ENCODE peak calls at places on chromosomes 4 and X, in four cellular contexts. L is breast epithelium, B is adipocyte, E is thoracic aorta. C is an unnamed sample.

GRCh38 chrX:74534569-74535038 is 79.8 kb downstream of the RLIM start:
- DNase-seq in E (no peak), B (peak; percentile 38), L (no peak), C (no peak)

GRCh38 chr4:122065149-122065548 is 87.0 kb upstream of the BLTP1 start:
- DNase-seq in B (no peak), E (no peak), L (no peak), C (no peak)

GRCh38 chrX:54923376-54923775 is 2.8 kb downstream of the TRO start:
- DNase-seq in B (no peak), L (no peak), E (no peak), C (no peak)

GRCh38 chrX:24479924-24480722 is 15.0 kb downstream of the PDK3 start:
- DNase-seq in E (no peak), B (no peak), L (peak; percentile 26), C (peak; percentile 77)

GRCh38 chr4:158783775-158784174 is 14.9 kb downstream of the FNIP2 start:
- DNase-seq in L (no peak), E (no peak), B (no peak), C (no peak)

GRCh38 chr4:25862411-25863346 is at the start of gene SEL1L3:
- DNase-seq in L (no peak), E (no peak), B (peak; percentile 67), C (peak; percentile 41)

GRCh38 chrX:9907645-9908387 is 59.3 kb upstream of the CLDN34 start:
- DNase-seq in B (peak; percentile 53), L (no peak), E (no peak), C (no peak)

GRCh38 chrX:18640686-18641085 is 31.2 kb downstream of the RS1 start:
- DNase-seq in B (no peak), E (no peak), L (no peak), C (no peak)

GRCh38 chrX:110311437-110312230 is 6.3 kb downstream of the AMMECR1 start:
- DNase-seq in E (no peak), L (no peak), B (no peak), C (no peak)

GRCh38 chr4:111406036-111406435 is 739.2 kb upstream of the FAM241A start:
- DNase-seq in E (no peak), B (peak; percentile 23), L (no peak), C (no peak)

GRCh38 chr4:48986654-48987164 is 634 bp downstream of the CWH43 start:
- DNase-seq in B (no peak), L (no peak), E (no peak), C (no peak)

GRCh38 chr4:102143433-102143832 is 201.8 kb downstream of the SLC39A8 start:
- DNase-seq in L (no peak), E (no peak), B (no peak), C (no peak)

GRCh38 chr4:10490996-10491395 is 33.8 kb upstream of the ZNF518B start:
- DNase-seq in E (no peak), B (no peak), L (no peak), C (no peak)

GRCh38 chr4:10492486-10492885 is 35.3 kb upstream of the ZNF518B start:
- DNase-seq in E (no peak), B (no peak), L (no peak), C (no peak)

GRCh38 chr4:10495651-10496050 is 38.4 kb upstream of the ZNF518B start:
- DNase-seq in E (no peak), B (no peak), L (no peak), C (no peak)

GRCh38 chr4:10491420-10491819 is 34.2 kb upstream of the ZNF518B start:
- DNase-seq in E (no peak), B (no peak), L (no peak), C (no peak)

DNA sequence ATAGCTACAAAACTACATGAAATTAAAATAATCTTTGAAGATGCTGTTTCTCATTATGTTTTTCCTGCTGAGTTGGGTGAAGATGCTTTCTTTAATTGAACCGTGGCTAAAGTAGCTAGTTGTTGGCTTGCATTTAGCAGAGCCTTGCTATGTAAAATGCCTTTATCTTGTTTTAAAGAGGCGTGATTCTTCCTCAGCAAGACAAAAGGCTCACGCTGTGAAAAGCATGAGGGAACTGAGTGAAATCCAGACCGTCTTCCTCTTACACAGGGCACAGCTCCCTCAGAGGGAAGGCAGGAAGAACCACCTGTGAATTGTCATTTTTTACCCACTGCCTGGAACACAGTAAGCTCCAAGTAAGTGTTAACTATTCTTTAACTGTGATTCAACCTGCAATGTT is 39.0 kb upstream of the ZNF518B start:
- DNase-seq in L (no peak), E (no peak), B (no peak), C (no peak)
- H3K4me3 ChIP-seq in L (no peak overlapping the region), E (no peak overlapping the region), B (no peak overlapping the region), C (no peak overlapping the region)

GRCh38 chr4:87540176-87541058 is 11.2 kb upstream of the SPARCL1 start:
- DNase-seq in E (no peak), B (no peak), L (no peak), C (no peak)
- H3K4me3 ChIP-seq in E (peak overlapping the region; percentile 55), B (peak overlapping the region; percentile 49), L (no peak overlapping the region), C (no peak overlapping the region)

GRCh38 chrX:1564750-1565683 is 26.4 kb upstream of the AKAP17A start:
- DNase-seq in L (no peak), E (no peak), B (no peak), C (no peak)
- H3K4me3 ChIP-seq in L (no peak overlapping the region), E (no peak overlapping the region), B (no peak overlapping the region), C (no peak overlapping the region)

GRCh38 chr4:80036306-80036705 is 36.7 kb downstream of the ANTXR2 start:
- DNase-seq in E (no peak), L (no peak), B (no peak), C (no peak)
- H3K4me3 ChIP-seq in E (no peak overlapping the region), L (no peak overlapping the region), B (peak overlapping the region; percentile 57), C (no peak overlapping the region)

DNA sequence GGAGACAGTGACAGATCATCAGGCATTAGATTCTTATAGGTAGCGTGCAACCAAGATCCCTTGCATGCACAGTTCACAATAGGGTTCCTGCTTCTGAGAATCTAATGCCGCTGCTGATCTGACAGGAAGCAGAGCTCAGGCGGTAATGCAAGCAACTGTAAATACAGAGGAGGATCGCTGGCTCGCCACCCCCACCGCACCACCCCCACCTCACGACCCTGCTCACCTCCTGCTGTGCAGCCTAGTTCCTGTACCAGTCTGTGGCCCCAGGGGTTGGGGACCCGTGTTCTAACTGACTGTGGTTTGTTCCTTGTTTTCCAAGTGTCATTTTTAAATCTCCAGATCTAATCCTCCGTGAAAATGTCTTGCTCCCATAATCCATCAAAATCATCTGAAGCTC is 89.0 kb upstream of the MAPK10 start:
- DNase-seq in E (no peak), B (no peak), L (no peak), C (no peak)
- H3K4me3 ChIP-seq in E (no peak overlapping the region), B (no peak overlapping the region), L (no peak overlapping the region), C (no peak overlapping the region)

GRCh38 chrX:115966920-115967319 is 203.6 kb upstream of the AGTR2 start:
- DNase-seq in L (no peak), E (no peak), B (no peak), C (no peak)
- H3K4me3 ChIP-seq in L (no peak overlapping the region), E (no peak overlapping the region), B (no peak overlapping the region), C (no peak overlapping the region)

GRCh38 chrX:135520022-135520552 is 373 bp upstream of the INTS6L start:
- DNase-seq in E (no peak), L (no peak), B (peak; percentile 47), C (no peak)
- H3K4me3 ChIP-seq in E (peak overlapping the region; percentile 88), L (peak overlapping the region; percentile 72), B (peak overlapping the region; percentile 79), C (peak overlapping the region; percentile 44)

GRCh38 chrX:155900765-155901164 is 19.6 kb downstream of the VAMP7 start:
- DNase-seq in E (no peak), L (no peak), B (no peak), C (no peak)

GRCh38 chrX:155896512-155896911 is 15.4 kb downstream of the VAMP7 start:
- DNase-seq in L (no peak), B (no peak), E (no peak), C (no peak)

GRCh38 chrX:155893513-155893912 is 12.4 kb downstream of the VAMP7 start:
- DNase-seq in B (no peak), L (no peak), E (no peak), C (no peak)

GRCh38 chrX:155899366-155899765 is 18.2 kb downstream of the VAMP7 start:
- DNase-seq in L (no peak), E (no peak), B (no peak), C (no peak)
- H3K4me3 ChIP-seq in L (no peak overlapping the region), E (no peak overlapping the region), B (no peak overlapping the region), C (no peak overlapping the region)

GRCh38 chr4:119518915-119519410 is 109.6 kb downstream of the PDE5A start:
- DNase-seq in E (no peak), L (no peak), B (no peak), C (no peak)
- H3K4me3 ChIP-seq in E (no peak overlapping the region), L (no peak overlapping the region), B (no peak overlapping the region), C (no peak overlapping the region)

GRCh38 chrX:134738986-134739744 is 80.9 kb upstream of the PLAC1 start:
- DNase-seq in L (no peak), E (no peak), B (no peak), C (no peak)

GRCh38 chrX:134735015-134735414 is 76.7 kb upstream of the PLAC1 start:
- DNase-seq in L (no peak), B (no peak), E (no peak), C (no peak)

GRCh38 chrX:134737061-134737460 is 78.8 kb upstream of the PLAC1 start:
- DNase-seq in E (no peak), B (no peak), L (no peak), C (no peak)

GRCh38 chrX:134736351-134736750 is 78.1 kb upstream of the PLAC1 start:
- DNase-seq in B (no peak), E (no peak), L (no peak), C (no peak)

DNA sequence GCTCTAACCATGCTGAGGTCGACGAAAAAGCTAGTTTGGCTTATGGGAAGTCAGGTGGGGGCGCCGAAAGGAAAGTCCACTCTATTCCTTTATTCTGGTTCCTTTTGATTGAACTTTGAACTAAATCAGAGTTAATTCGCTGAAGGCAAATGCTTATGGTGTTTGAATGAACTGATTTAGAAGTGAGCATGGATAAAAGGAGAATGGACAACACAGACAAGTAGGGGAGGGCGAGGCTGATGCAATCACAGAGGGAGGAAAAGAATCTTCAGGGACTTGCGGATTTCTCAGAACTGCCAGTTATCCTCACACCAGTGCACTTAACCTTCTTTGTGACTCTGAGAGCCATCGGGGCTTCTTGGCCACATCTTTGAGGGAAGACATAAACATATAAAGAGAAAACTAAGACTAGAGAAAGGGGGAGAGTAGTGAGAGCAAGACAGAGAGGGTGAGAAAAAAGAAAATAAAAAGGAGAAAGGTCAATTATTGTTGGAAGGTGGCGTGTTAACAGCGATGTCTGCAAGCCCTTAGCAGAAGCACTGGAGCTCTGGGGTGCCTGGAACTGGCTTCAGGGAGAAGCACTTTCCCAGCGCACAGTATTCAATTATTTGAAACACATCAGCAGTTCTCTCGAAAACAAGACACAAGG is 79.6 kb upstream of the PLAC1 start:
- DNase-seq in B (no peak), L (no peak), E (no peak), C (no peak)
- H3K4me3 ChIP-seq in B (no peak overlapping the region), L (no peak overlapping the region), E (no peak overlapping the region), C (no peak overlapping the region)